ENCODE peak calls at places on chromosomes 16 and 17, in seven cellular contexts. One of them, this sample, is unnamed.

GRCh38 chr16:15572329-15573001 is 70.5 kb downstream of the MARF1 start:
- DNase-seq in heart left ventricle: no peak
- DNase-seq in stomach: no peak
- DNase-seq in AG04450: peak
- DNase-seq in CD8-positive, alpha-beta memory T cell: no peak
- DNase-seq in naive thymus-derived CD4-positive, alpha-beta T cell: no peak
- DNase-seq in bronchial epithelial cell: peak
- DNase-seq in this sample: no peak

GRCh38 chr17:71032746-71033273 is 863.5 kb downstream of the KCNJ2 start:
- DNase-seq in heart left ventricle: no peak
- DNase-seq in stomach: no peak
- DNase-seq in AG04450: no peak
- DNase-seq in CD8-positive, alpha-beta memory T cell: no peak
- DNase-seq in naive thymus-derived CD4-positive, alpha-beta T cell: no peak
- DNase-seq in bronchial epithelial cell: no peak
- DNase-seq in this sample: no peak

GRCh38 chr16:4319454-4319853 is 3.6 kb downstream of the GLIS2 start:
- DNase-seq in heart left ventricle: no peak
- DNase-seq in stomach: peak
- DNase-seq in AG04450: no peak
- DNase-seq in CD8-positive, alpha-beta memory T cell: peak
- DNase-seq in naive thymus-derived CD4-positive, alpha-beta T cell: no peak
- DNase-seq in bronchial epithelial cell: no peak
- DNase-seq in this sample: peak

GRCh38 chr17:10053976-10054551 is 144.3 kb downstream of the GAS7 start:
- DNase-seq in heart left ventricle: no peak
- DNase-seq in stomach: no peak
- DNase-seq in AG04450: no peak
- DNase-seq in CD8-positive, alpha-beta memory T cell: no peak
- DNase-seq in naive thymus-derived CD4-positive, alpha-beta T cell: no peak
- DNase-seq in bronchial epithelial cell: no peak
- DNase-seq in this sample: no peak

GRCh38 chr17:39027440-39028035 is 60.3 kb upstream of the FBXO47 start:
- DNase-seq in heart left ventricle: no peak
- DNase-seq in stomach: no peak
- DNase-seq in AG04450: no peak
- DNase-seq in CD8-positive, alpha-beta memory T cell: no peak
- DNase-seq in naive thymus-derived CD4-positive, alpha-beta T cell: no peak
- DNase-seq in bronchial epithelial cell: no peak
- DNase-seq in this sample: no peak

GRCh38 chr17:72193395-72194106 is 72.7 kb downstream of the SOX9 start:
- DNase-seq in heart left ventricle: no peak
- DNase-seq in stomach: no peak
- DNase-seq in AG04450: no peak
- DNase-seq in CD8-positive, alpha-beta memory T cell: no peak
- DNase-seq in naive thymus-derived CD4-positive, alpha-beta T cell: no peak
- DNase-seq in bronchial epithelial cell: peak
- DNase-seq in this sample: no peak

GRCh38 chr16:14667347-14668266 is 26.5 kb downstream of the PLA2G10 start:
- DNase-seq in heart left ventricle: no peak
- DNase-seq in stomach: peak
- DNase-seq in AG04450: no peak
- DNase-seq in CD8-positive, alpha-beta memory T cell: no peak
- DNase-seq in naive thymus-derived CD4-positive, alpha-beta T cell: no peak
- DNase-seq in bronchial epithelial cell: no peak
- DNase-seq in this sample: no peak

GRCh38 chr17:50675190-50675589 is 32.5 kb downstream of the ANKRD40 start:
- DNase-seq in heart left ventricle: no peak
- DNase-seq in stomach: no peak
- DNase-seq in AG04450: no peak
- DNase-seq in CD8-positive, alpha-beta memory T cell: no peak
- DNase-seq in naive thymus-derived CD4-positive, alpha-beta T cell: no peak
- DNase-seq in bronchial epithelial cell: no peak
- DNase-seq in this sample: no peak

GRCh38 chr17:64455993-64456885 is 7.3 kb downstream of the MILR1 start:
- DNase-seq in heart left ventricle: no peak
- DNase-seq in stomach: no peak
- DNase-seq in AG04450: no peak
- DNase-seq in CD8-positive, alpha-beta memory T cell: peak
- DNase-seq in naive thymus-derived CD4-positive, alpha-beta T cell: peak
- DNase-seq in bronchial epithelial cell: no peak
- DNase-seq in this sample: no peak

GRCh38 chr17:78780335-78780734 is 1.7 kb downstream of the CYTH1 start:
- DNase-seq in heart left ventricle: no peak
- DNase-seq in stomach: no peak
- DNase-seq in AG04450: no peak
- DNase-seq in CD8-positive, alpha-beta memory T cell: peak
- DNase-seq in naive thymus-derived CD4-positive, alpha-beta T cell: no peak
- DNase-seq in bronchial epithelial cell: no peak
- DNase-seq in this sample: no peak
- H3K4me3 ChIP-seq in heart left ventricle: peak
- H3K4me3 ChIP-seq in stomach: peak
- H3K4me3 ChIP-seq in AG04450: no peak
- H3K4me3 ChIP-seq in CD8-positive, alpha-beta memory T cell: peak
- H3K4me3 ChIP-seq in naive thymus-derived CD4-positive, alpha-beta T cell: peak
- H3K4me3 ChIP-seq in bronchial epithelial cell: no peak
- H3K4me3 ChIP-seq in this sample: peak

GRCh38 chr17:68289473-68289872 is 1.5 kb downstream of the SLC16A6 start:
- DNase-seq in heart left ventricle: no peak
- DNase-seq in stomach: no peak
- DNase-seq in AG04450: no peak
- DNase-seq in CD8-positive, alpha-beta memory T cell: no peak
- DNase-seq in naive thymus-derived CD4-positive, alpha-beta T cell: no peak
- DNase-seq in bronchial epithelial cell: peak
- DNase-seq in this sample: no peak
- H3K4me3 ChIP-seq in heart left ventricle: peak
- H3K4me3 ChIP-seq in stomach: no peak
- H3K4me3 ChIP-seq in AG04450: no peak
- H3K4me3 ChIP-seq in CD8-positive, alpha-beta memory T cell: peak
- H3K4me3 ChIP-seq in naive thymus-derived CD4-positive, alpha-beta T cell: peak
- H3K4me3 ChIP-seq in bronchial epithelial cell: no peak
- H3K4me3 ChIP-seq in this sample: peak

DNA sequence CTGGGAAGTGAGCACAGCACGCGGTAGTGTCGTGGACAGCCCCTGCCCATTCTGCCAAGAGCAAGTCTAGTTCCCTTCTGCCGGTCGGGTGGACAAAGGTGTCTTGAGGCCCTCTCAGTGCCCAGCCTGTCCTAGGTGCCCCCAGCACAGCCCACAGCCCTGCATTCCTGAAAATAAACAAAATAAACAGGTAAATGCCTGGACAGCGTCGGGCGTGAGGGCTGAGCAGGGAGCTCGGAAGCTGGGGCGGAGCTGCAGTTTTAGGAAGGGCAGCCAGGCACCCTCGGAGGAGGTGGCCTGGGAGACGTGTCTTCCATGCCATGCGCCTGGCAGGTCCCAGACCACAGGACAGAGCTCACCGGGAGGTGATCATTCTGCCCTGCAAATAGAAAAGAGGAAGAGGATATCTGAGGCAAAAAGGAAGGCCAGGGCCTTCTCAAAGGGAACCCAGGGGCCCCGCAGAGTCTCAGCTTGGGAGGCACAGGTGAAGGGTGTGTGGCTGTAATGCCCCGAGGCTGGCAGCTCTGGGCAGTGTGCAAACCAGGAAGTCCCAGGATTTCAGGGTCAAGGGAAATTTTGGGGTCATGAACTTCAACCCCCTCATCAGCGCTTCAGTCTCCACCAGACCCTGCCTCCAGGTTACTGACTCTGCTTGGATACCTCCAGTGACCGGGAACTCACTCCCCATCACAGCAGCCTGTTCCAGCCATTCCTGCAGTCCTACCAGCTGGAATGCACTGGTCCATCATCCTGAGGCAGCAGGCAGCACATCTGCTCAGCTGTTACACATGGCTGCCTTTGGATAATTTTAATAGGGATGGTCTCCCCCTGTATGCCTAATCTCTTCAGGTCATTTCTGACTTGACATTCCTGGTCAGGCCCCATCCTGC is 1.7 kb downstream of the ZNF469 start:
- DNase-seq in heart left ventricle: no peak
- DNase-seq in stomach: no peak
- DNase-seq in AG04450: no peak
- DNase-seq in CD8-positive, alpha-beta memory T cell: no peak
- DNase-seq in naive thymus-derived CD4-positive, alpha-beta T cell: no peak
- DNase-seq in bronchial epithelial cell: no peak
- DNase-seq in this sample: no peak
- H3K4me3 ChIP-seq in heart left ventricle: peak
- H3K4me3 ChIP-seq in stomach: peak
- H3K4me3 ChIP-seq in AG04450: peak
- H3K4me3 ChIP-seq in CD8-positive, alpha-beta memory T cell: no peak
- H3K4me3 ChIP-seq in naive thymus-derived CD4-positive, alpha-beta T cell: no peak
- H3K4me3 ChIP-seq in bronchial epithelial cell: no peak
- H3K4me3 ChIP-seq in this sample: no peak

GRCh38 chr16:25033852-25034251 is 18.7 kb upstream of the ARHGAP17 start:
- DNase-seq in heart left ventricle: no peak
- DNase-seq in stomach: no peak
- DNase-seq in AG04450: no peak
- DNase-seq in CD8-positive, alpha-beta memory T cell: no peak
- DNase-seq in naive thymus-derived CD4-positive, alpha-beta T cell: no peak
- DNase-seq in bronchial epithelial cell: no peak
- DNase-seq in this sample: no peak

GRCh38 chr16:25027781-25028180 is 12.6 kb upstream of the ARHGAP17 start:
- DNase-seq in heart left ventricle: no peak
- DNase-seq in stomach: no peak
- DNase-seq in AG04450: no peak
- DNase-seq in CD8-positive, alpha-beta memory T cell: no peak
- DNase-seq in naive thymus-derived CD4-positive, alpha-beta T cell: no peak
- DNase-seq in bronchial epithelial cell: no peak
- DNase-seq in this sample: no peak

GRCh38 chr16:25031441-25032307 is 16.5 kb upstream of the ARHGAP17 start:
- DNase-seq in heart left ventricle: peak
- DNase-seq in stomach: peak
- DNase-seq in AG04450: peak
- DNase-seq in CD8-positive, alpha-beta memory T cell: peak
- DNase-seq in naive thymus-derived CD4-positive, alpha-beta T cell: peak
- DNase-seq in bronchial epithelial cell: peak
- DNase-seq in this sample: peak

GRCh38 chr16:25031132-25031440 is 15.9 kb upstream of the ARHGAP17 start:
- DNase-seq in heart left ventricle: no peak
- DNase-seq in stomach: no peak
- DNase-seq in AG04450: no peak
- DNase-seq in CD8-positive, alpha-beta memory T cell: no peak
- DNase-seq in naive thymus-derived CD4-positive, alpha-beta T cell: no peak
- DNase-seq in bronchial epithelial cell: no peak
- DNase-seq in this sample: no peak

DNA sequence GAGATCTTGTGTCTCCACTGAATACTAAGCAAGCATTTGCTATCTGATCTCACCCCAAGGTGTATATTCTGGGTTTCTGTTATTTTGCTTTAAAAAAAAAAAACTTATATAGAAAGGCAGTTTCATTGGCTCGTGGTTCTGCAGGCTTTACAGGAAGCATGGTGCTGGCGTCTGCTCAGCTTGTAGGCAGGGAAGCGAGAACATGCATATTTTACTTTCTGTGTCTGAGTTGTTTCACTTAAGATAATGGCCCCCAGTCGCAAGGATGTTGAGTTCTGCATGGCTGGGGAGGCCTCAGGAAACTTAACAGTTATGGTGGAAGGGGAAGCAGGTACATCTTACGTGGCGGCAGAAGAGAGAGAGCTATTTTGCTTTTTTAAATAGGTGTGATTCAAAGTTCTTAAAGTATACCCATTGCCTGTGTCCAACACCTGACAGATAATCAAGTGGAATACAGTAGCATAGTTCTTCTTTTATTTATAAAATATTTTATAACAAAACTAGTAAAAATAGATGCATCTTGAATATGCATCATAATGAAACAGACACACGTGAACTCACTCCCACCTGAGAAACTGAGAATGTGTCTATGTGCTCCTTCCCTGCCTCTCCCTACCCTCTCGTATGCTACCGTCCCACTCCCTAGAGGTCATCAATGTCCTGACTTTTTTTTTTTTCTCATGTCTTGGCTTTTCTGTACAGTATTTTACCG is 15.4 kb upstream of the ARHGAP17 start:
- DNase-seq in heart left ventricle: no peak
- DNase-seq in stomach: no peak
- DNase-seq in AG04450: no peak
- DNase-seq in CD8-positive, alpha-beta memory T cell: peak
- DNase-seq in naive thymus-derived CD4-positive, alpha-beta T cell: peak
- DNase-seq in bronchial epithelial cell: no peak
- DNase-seq in this sample: no peak
- H3K4me3 ChIP-seq in heart left ventricle: peak
- H3K4me3 ChIP-seq in stomach: no peak
- H3K4me3 ChIP-seq in AG04450: no peak
- H3K4me3 ChIP-seq in CD8-positive, alpha-beta memory T cell: peak
- H3K4me3 ChIP-seq in naive thymus-derived CD4-positive, alpha-beta T cell: peak
- H3K4me3 ChIP-seq in bronchial epithelial cell: no peak
- H3K4me3 ChIP-seq in this sample: peak